ENCODE peak calls at places on chromosomes 11 and 22, in nine cellular contexts. R, F, Z, W, D, G, J, L and S are unnamed samples.

GRCh38 chr11:46695345-46696211 is 4.8 kb downstream of the ARHGAP1 start:
- DNase-seq in G (no peak), W (no peak), Z (no peak), J (no peak), R (no peak), L (no peak), D (no peak), F (no peak), S (no peak)

GRCh38 chr22:30731658-30732057 is 37.0 kb downstream of the OSBP2 start:
- DNase-seq in W (no peak), D (no peak), R (no peak), F (no peak), Z (no peak), J (no peak), G (no peak), L (peak), S (no peak)

GRCh38 chr11:19577849-19578619 is 134.6 kb upstream of the NAV2 start:
- DNase-seq in D (no peak), G (no peak), L (no peak), R (peak), J (no peak), Z (peak), W (no peak), F (peak), S (no peak)

GRCh38 chr22:39967103-39967829 is 7.1 kb downstream of the TMA7B start:
- DNase-seq in W (no peak), Z (no peak), J (no peak), L (no peak), D (no peak), G (no peak), F (peak), R (peak), S (no peak)

GRCh38 chr11:69864930-69865661 is 45.9 kb upstream of the FGF3 start:
- DNase-seq in W (no peak), Z (no peak), R (no peak), F (no peak), D (no peak), L (no peak), J (no peak), G (no peak), S (no peak)

GRCh38 chr11:116162086-116162485 is 610.7 kb downstream of the BUD13 start:
- DNase-seq in Z (no peak), R (no peak), G (no peak), W (peak), F (no peak), L (no peak), D (no peak), J (no peak), S (peak)

GRCh38 chr22:35149149-35149548 is 83.2 kb downstream of the ISX start:
- DNase-seq in G (no peak), W (no peak), F (no peak), Z (no peak), R (no peak), L (no peak), J (no peak), D (no peak), S (no peak)

GRCh38 chr22:29994027-29994715 is 86.1 kb upstream of the HORMAD2 start:
- DNase-seq in D (peak), Z (no peak), J (no peak), G (no peak), L (peak), R (peak), F (no peak), W (no peak), S (no peak)

GRCh38 chr11:22670803-22671202 is 4.4 kb downstream of the GAS2 start:
- DNase-seq in G (no peak), R (no peak), D (peak), F (no peak), W (no peak), Z (no peak), J (no peak), L (peak), S (no peak)

GRCh38 chr11:17967661-17968060 is 45.2 kb downstream of the SERGEF start:
- DNase-seq in D (no peak), F (no peak), J (no peak), L (no peak), G (no peak), R (no peak), W (no peak), Z (no peak), S (no peak)

GRCh38 chr11:44186531-44186930 is 91.1 kb downstream of the EXT2 start:
- DNase-seq in Z (no peak), R (no peak), J (no peak), L (no peak), G (no peak), F (no peak), W (no peak), D (no peak), S (no peak)

GRCh38 chr22:37657590-37658132 is 862 bp upstream of the PDXP start:
- DNase-seq in D (peak), G (no peak), W (no peak), Z (no peak), J (no peak), L (peak), R (no peak), F (no peak), S (no peak)

GRCh38 chr11:116471608-116472007 is 301.2 kb downstream of the BUD13 start:
- DNase-seq in R (peak), W (no peak), D (no peak), J (no peak), F (no peak), G (no peak), L (no peak), Z (no peak), S (no peak)

GRCh38 chr11:117704416-117705150 is 92.4 kb downstream of the DSCAML1 start:
- DNase-seq in W (no peak), F (no peak), L (no peak), Z (peak), R (no peak), G (no peak), D (no peak), J (no peak), S (no peak)

GRCh38 chr11:72831521-72832300 is 17.5 kb downstream of the ATG16L2 start:
- DNase-seq in F (no peak), J (peak), D (peak), R (peak), W (peak), G (no peak), Z (peak), L (peak), S (peak)

GRCh38 chr11:30917859-30918478 is 331.8 kb upstream of the MPPED2 start:
- DNase-seq in R (peak), J (no peak), Z (no peak), W (no peak), F (no peak), L (peak), G (no peak), D (peak), S (no peak)

GRCh38 chr11:2561283-2562180 is 116.7 kb downstream of the KCNQ1 start:
- DNase-seq in F (no peak), G (peak), W (no peak), L (peak), D (no peak), Z (peak), R (no peak), J (no peak), S (no peak)